ENCODE peak calls at places on chromosomes 16 and 17, in five cellular contexts. Y is esophagus muscularis mucosa, Q is MM.1S, T is aorta, H is IMR-90. U is an unnamed sample.

GRCh38 chr16:28309811-28310311 is 17.5 kb downstream of the SBK1 start:
- DNase-seq in Q (no peak), T (no peak), Y (no peak), H (no peak), U (no peak)

GRCh38 chr17:31907342-31907975 is 6.0 kb upstream of the UTP6 start:
- DNase-seq in Q (no peak), T (no peak), H (peak), Y (no peak), U (no peak)

GRCh38 chr17:42744283-42744805 is 496 bp downstream of the EZH1 start:
- DNase-seq in Y (peak), T (peak), Q (peak), H (peak), U (no peak)

GRCh38 chr16:15672514-15673167 is 22.6 kb downstream of the NDE1 start:
- DNase-seq in Q (no peak), T (peak), H (peak), Y (peak), U (no peak)

GRCh38 chr17:63634163-63634562 is 11.9 kb downstream of the MAP3K3 start:
- DNase-seq in H (peak), Q (no peak), T (no peak), Y (no peak), U (no peak)

GRCh38 chr17:27993723-27994310 is 48.7 kb upstream of the NLK start:
- DNase-seq in Q (no peak), H (no peak), Y (no peak), T (no peak), U (no peak)

GRCh38 chr17:21124096-21124495 is 2.7 kb upstream of the DHRS7B start:
- DNase-seq in T (no peak), H (no peak), Q (no peak), Y (no peak), U (no peak)

GRCh38 chr16:68275611-68276191 is 11.4 kb downstream of the SLC7A6 start:
- DNase-seq in T (no peak), H (no peak), Q (peak), Y (no peak), U (no peak)

GRCh38 chr17:16467886-16468285 is 24.1 kb downstream of the LRRC75A start:
- DNase-seq in Q (no peak), T (no peak), Y (no peak), H (no peak), U (no peak)

GRCh38 chr16:4935231-4935855 is 1.6 kb downstream of the PPL start:
- DNase-seq in Y (peak), H (no peak), T (peak), Q (no peak), U (peak)

GRCh38 chr16:81836279-81837054 is 57.4 kb downstream of the PLCG2 start:
- DNase-seq in H (no peak), Q (peak), Y (no peak), T (no peak), U (no peak)

DNA sequence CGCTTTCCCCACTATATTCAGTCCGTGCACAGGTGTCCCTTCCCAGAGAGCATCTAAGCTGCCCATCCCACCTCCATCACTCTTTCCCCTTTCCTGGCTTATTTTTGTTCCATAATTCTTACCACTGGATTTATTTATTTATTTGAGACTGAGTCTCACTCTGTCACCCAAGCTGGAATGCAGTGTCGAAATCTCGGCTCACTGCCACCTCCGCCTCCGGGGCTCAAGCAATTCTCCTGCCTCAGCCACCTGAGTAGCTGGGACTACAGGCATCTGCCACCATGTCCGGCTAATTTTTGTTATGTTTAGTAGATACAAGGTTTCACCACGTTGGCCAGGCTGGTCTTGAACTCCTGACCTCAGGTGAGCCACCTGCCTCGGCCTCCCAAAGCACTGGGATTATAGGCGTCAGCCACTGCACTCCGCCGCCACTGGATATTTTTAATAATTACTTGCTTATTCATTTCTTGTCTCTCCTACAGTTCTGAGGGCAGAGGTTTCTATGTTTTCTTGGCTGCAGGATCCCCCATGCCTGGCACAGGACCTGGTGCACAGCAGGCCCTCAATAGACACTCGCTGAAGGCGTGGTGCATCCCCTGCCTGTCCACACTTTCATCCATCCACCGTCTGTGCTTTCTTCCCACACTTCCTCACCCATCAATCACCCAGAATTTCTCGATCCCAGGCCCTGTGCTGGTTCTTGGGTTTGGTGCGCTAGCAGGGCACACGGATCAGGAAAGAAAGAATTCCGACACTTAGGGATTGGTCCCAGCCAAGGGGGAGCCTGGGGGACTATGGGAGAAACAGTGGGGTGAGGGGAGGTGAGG is 9.9 kb upstream of the ADGRG1 start:
- DNase-seq in H (peak), Q (no peak), Y (no peak), T (peak), U (no peak)
- H3K4me3 ChIP-seq in H (no peak), Q (no peak), Y (no peak), T (no peak), U (no peak)

DNA sequence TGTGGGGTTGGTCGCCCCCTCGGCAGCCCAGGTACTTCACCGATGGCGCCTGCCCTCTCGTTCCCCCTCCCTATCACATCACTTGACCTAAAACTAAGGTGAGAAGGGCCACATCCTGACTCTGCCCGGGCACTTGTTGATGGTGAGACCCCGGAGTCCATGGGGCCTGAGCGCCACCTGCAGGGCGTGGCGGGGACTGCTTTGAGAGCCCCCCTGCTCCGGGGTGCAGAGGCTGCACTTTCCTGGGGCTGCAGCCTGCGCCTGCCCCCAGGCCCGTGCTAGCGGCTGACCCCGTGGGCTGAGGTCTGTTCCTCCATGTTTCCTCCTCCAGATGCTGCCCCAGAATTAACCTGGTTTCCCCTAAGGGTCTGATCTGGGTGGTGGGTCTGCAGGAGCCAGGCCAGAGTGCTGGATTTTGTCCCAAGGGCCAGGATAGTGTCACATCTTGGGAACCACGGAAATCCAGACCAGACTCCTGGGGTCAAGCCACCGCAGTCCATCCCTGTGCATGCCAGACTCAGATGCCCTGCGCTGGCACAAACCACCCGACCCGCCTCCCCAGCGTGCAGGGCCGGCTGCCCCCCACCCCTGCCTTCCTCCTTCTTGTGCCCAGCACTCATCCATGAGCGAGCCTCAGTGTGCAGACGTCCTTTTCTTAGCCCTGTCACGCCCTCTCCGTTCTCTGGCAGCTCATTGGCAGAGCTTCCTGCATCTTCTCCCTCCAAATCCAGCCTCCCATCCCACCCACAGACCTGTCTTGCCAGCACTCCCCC is 2.7 kb downstream of the NDUFAF8 start:
- DNase-seq in Y (no peak), T (peak), Q (peak), H (peak), U (no peak)
- H3K27ac ChIP-seq in Y (no peak), T (no peak), Q (no peak), H (no peak), U (no peak)

GRCh38 chr16:57303021-57303909 is 18.8 kb upstream of the PLLP start:
- DNase-seq in Q (no peak), H (no peak), Y (no peak), T (no peak), U (peak)

GRCh38 chr16:57299009-57299718 is 14.7 kb upstream of the PLLP start:
- DNase-seq in Y (no peak), T (peak), H (no peak), Q (no peak), U (no peak)

GRCh38 chr16:57300387-57301125 is 16.1 kb upstream of the PLLP start:
- DNase-seq in Q (peak), H (peak), T (peak), Y (peak), U (peak)

GRCh38 chr16:57299719-57300386 is 15.4 kb upstream of the PLLP start:
- DNase-seq in T (peak), Q (peak), H (peak), Y (peak), U (no peak)

GRCh38 chr16:57301126-57301817 is 16.8 kb upstream of the PLLP start:
- DNase-seq in Q (no peak), Y (no peak), H (no peak), T (peak), U (no peak)
- H3K4me3 ChIP-seq in Q (peak), Y (peak), H (no peak), T (no peak), U (peak)

GRCh38 chr17:19979917-19980770 is 2.5 kb upstream of the AKAP10 start:
- DNase-seq in H (no peak), Q (no peak), Y (no peak), T (peak), U (no peak)
- H3K27ac ChIP-seq in H (no peak), Q (no peak), Y (no peak), T (no peak), U (no peak)

DNA sequence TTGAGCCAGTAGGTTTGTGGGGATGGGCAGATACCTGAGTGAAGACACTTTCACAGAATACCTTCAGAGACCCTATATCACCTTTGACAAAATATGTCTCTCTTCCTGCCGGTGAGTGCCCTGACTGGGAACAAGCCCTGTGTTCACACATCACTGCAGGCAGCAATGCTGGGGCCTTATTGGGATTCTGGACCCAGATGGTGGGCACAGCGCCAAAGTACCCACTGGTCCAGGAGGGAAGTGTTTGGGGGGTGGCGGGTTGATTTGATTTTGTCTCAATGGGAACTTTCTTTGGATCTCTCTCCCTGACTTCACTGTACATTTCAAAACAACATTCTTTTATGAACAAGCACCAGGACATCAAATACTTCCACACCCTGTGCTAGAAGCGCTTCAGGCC is 62.3 kb upstream of the AKTIP start:
- DNase-seq in Y (no peak), T (no peak), Q (no peak), H (no peak), U (no peak)
- H3K4me3 ChIP-seq in Y (no peak), T (no peak), Q (no peak), H (no peak), U (no peak)

DNA sequence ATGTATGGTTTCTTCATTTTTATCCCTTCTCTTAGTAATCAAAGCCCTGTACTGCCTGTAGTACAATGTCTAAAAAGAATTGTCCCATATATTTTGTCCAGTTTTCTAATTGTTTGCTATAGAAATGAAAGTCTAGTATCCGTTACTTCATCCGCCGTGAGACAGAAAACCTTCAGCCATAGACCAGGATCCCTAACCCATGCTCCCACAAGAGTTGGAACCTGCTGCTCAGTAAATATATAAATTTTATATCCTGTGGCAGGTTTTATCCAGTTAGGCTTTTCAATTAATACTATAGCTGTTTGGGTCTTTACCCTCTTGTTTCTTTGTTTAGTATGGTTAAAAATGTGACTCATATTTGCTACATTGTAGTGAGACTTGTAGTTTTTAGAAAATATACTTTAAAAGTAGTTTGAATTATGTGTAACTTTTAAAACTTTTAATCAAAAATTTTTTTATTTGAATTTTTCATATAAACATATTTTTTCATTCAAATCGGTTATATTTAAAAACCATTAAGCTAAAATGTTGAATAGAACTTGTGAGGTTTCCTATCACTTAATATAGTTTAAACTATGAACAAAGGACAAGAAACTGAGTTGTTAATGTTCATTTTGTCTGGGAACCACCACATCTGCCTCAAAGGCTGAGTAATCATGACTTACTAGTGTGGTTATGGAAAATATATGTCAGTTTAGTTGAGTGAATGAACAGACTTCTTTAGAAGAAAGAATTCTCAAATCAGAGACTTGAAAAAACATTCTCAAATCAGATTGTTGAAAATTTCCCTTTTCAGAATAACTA is 54.8 kb downstream of the VMP1 start:
- DNase-seq in Q (no peak), H (peak), T (no peak), Y (no peak), U (no peak)
- H3K27ac ChIP-seq in Q (no peak), H (peak), T (no peak), Y (no peak), U (no peak)

GRCh38 chr17:73093286-73093685 is 798 bp upstream of the SLC39A11 start:
- DNase-seq in H (no peak), T (peak), Q (no peak), Y (no peak), U (peak)
- H3K4me3 ChIP-seq in H (no peak), T (no peak), Q (no peak), Y (peak), U (no peak)

GRCh38 chr17:4721203-4722135 is 9.8 kb upstream of the MED11 start:
- DNase-seq in Y (no peak), T (peak), H (peak), Q (peak), U (no peak)
- H3K27ac ChIP-seq in Y (no peak), T (no peak), H (no peak), Q (peak), U (no peak)

GRCh38 chr17:61405047-61405685 is 5.5 kb downstream of the TBX2 start:
- DNase-seq in T (peak), H (peak), Q (no peak), Y (no peak), U (no peak)
- H3K4me3 ChIP-seq in T (no peak), H (peak), Q (no peak), Y (peak), U (peak)

GRCh38 chr16:82880361-82880760 is 253.6 kb downstream of the CDH13 start:
- DNase-seq in Y (no peak), Q (no peak), T (no peak), H (no peak), U (no peak)

GRCh38 chr16:82876951-82877350 is 250.2 kb downstream of the CDH13 start:
- DNase-seq in T (no peak), H (no peak), Y (no peak), Q (no peak), U (no peak)

GRCh38 chr16:82881517-82881916 is 254.7 kb downstream of the CDH13 start:
- DNase-seq in Y (peak), Q (no peak), H (no peak), T (no peak), U (no peak)

GRCh38 chr16:82882249-82882648 is 255.5 kb downstream of the CDH13 start:
- DNase-seq in H (no peak), Q (no peak), T (no peak), Y (peak), U (no peak)

DNA sequence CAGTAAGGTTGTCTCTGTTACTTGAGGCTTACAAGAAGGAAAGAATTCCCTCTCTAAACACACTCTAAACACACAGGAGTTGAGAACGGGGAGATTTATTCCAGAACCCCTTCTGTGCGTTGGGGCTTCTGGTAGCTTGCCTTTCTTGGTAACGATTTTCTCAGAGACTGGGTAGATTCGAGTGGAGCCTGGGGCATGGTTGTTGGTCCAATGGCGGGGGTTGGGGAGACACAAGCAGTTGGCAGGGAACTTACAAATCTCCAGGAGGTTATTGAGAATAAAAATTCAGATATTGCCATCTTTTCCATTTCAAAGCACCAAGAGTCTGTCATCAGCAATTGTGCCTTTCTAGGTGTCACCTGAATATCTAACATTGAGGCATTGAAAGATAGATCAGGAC is 251.7 kb downstream of the CDH13 start:
- DNase-seq in Y (peak), T (no peak), H (no peak), Q (no peak), U (no peak)
- H3K27ac ChIP-seq in Y (no peak), T (no peak), H (no peak), Q (no peak), U (no peak)